ENCODE peak calls at places on chromosomes 7 and 10, in eight cellular contexts. A, M, W, N, F, Z, B and P are unnamed samples.

GRCh38 chr10:108956149-108956548 is 967.2 kb downstream of the XPNPEP1 start:
- DNase-seq in M (no peak), N (no peak), W (no peak), B (no peak), Z (no peak), F (no peak), A (no peak), P (no peak)

GRCh38 chr10:60734226-60734625 is 44.1 kb upstream of the CDK1 start:
- DNase-seq in Z (no peak), F (no peak), N (no peak), W (no peak), M (no peak), A (no peak), B (no peak), P (no peak)

GRCh38 chr7:106045592-106045991 is 66.5 kb downstream of the SYPL1 start:
- DNase-seq in N (no peak), Z (no peak), M (no peak), F (no peak), B (no peak), W (no peak), A (no peak), P (no peak)

GRCh38 chr10:62015994-62016393 is 114.5 kb downstream of the ARID5B start:
- DNase-seq in W (no peak), F (no peak), A (no peak), N (no peak), Z (no peak), B (no peak), M (peak), P (no peak)

GRCh38 chr7:12570148-12570528 is 382 bp upstream of the SCIN start:
- DNase-seq in W (peak), B (no peak), N (no peak), Z (no peak), F (peak), A (peak), M (no peak), P (no peak)

GRCh38 chr7:18829518-18830252 is 287.8 kb downstream of the TWIST1 start:
- DNase-seq in W (no peak), A (no peak), M (no peak), F (no peak), N (no peak), Z (no peak), B (no peak), P (no peak)

GRCh38 chr10:35492387-35493195 is 112.5 kb upstream of the GJD4 start:
- DNase-seq in Z (no peak), N (no peak), W (no peak), F (no peak), M (peak), A (no peak), B (no peak), P (no peak)

GRCh38 chr7:151088019-151088855 is 2.0 kb downstream of the AGAP3 start:
- DNase-seq in M (peak), A (no peak), Z (no peak), W (no peak), F (no peak), B (no peak), N (no peak), P (no peak)

GRCh38 chr7:28556036-28556435 is 143.7 kb downstream of the CREB5 start:
- DNase-seq in F (no peak), Z (no peak), N (no peak), B (no peak), A (no peak), W (no peak), M (no peak), P (no peak)

GRCh38 chr7:34653787-34654186 is 4.2 kb upstream of the NPSR1 start:
- DNase-seq in Z (no peak), W (no peak), B (no peak), M (no peak), N (no peak), F (no peak), A (no peak), P (no peak)

GRCh38 chr10:49279015-49279880 is 19.7 kb upstream of the C10orf71 start:
- DNase-seq in N (no peak), A (peak), B (no peak), F (no peak), W (no peak), Z (no peak), M (no peak), P (no peak)

GRCh38 chr10:122140477-122140902 is 130.6 kb upstream of the BTBD16 start:
- DNase-seq in W (peak), N (no peak), Z (no peak), B (no peak), A (no peak), F (no peak), M (no peak), P (no peak)

GRCh38 chr7:95905165-95905564 is 132.8 kb downstream of the DYNC1I1 start:
- DNase-seq in B (no peak), F (no peak), M (peak), Z (no peak), N (no peak), W (no peak), A (no peak), P (no peak)

GRCh38 chr10:77975086-77975666 is 48.6 kb upstream of the DLG5 start:
- DNase-seq in B (no peak), F (peak), A (no peak), M (no peak), N (no peak), Z (no peak), W (no peak), P (no peak)

DNA sequence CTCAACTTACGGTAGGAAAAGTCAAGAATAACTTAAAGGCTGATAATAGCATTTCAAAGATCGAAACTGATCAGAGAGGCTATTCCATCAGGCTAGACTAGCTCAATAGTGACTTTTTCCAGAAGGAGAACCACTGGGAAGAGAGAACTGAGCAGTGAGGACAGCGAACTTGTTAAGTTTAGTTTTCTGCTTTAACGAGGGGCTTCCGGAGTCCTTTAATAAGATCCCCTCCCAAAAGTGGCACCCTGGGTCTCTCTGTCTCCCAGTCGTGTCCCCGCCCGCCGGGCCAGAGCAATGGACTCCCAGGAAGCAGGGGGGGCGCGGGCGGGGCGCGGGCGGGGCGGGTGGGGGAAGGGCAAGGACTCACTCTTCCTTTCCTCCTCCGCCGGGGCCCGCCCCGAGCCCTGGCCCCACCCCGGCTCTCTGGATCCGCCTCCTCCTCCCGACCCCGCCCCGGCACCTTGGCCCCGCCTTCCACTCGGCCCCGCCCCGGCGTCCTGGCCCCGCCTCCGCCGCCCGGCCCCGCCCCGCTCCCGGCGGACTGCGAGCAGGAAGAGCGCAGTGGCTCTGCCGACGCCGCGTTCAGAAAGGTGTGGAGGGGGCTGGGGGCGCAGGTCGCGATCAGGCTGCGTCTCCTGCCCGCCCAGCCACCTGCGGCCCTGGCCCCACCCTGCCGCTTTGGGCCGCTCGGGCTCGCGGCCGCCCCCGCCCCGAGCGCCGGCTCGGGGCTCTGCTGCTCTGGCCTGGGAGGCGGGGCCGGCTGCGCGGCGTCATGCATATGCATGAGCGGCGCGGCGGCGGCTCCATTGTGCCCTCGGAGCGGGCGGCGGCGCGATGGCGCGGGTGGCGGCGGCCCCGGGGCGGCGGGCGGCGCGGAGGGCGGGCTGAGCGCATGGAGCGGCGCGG is at the start of gene ZMIZ2:
- DNase-seq in F (peak), M (peak), W (peak), Z (no peak), A (peak), B (peak), N (peak), P (peak)
- TF ChIP-seq CTCF in F (no peak), M (no peak), W (no peak), Z (no peak), A (no peak), B (no peak), N (no peak), P (no peak)

DNA sequence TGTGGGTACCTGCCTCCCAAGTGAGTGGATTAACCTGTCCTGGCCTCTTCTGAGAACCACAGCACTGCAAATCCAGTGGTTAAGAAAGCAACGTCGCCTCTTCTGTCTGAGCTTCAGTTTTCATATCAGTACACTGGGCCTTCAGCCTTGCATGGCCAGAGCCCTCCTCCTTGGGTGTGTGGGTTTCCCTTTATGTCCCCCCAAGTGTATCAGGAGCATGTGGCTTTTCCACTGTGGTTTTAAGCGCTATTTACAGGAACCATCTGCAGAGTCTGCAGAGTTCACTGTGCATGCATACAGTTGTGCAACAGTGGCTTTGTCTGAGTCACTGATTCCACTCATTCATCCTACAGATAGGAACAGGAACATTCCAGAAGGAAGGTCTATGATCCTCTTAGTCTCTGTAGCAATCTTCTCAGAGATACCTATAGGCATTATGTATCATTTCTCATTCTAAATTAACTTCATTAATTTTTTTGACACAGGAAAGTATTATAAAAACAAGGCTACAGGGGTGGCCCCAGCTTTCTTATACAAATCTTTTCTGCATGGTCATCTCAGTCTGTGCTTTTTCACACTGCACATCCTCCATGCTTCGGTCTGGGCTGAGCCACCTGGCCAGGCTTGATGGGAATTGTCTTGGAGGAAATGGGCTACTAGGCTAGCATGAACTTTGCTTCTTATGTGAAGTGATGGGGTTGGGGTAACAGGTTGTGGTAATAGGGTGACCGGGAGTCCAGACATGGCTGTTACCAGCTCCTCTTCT is 17.1 kb downstream of the MBL2 start:
- DNase-seq in A (no peak), N (no peak), B (no peak), Z (no peak), F (peak), M (no peak), W (no peak), P (no peak)
- H3K4me3 ChIP-seq in A (no peak), N (no peak), B (no peak), Z (no peak), F (no peak), M (no peak), W (no peak), P (no peak)

DNA sequence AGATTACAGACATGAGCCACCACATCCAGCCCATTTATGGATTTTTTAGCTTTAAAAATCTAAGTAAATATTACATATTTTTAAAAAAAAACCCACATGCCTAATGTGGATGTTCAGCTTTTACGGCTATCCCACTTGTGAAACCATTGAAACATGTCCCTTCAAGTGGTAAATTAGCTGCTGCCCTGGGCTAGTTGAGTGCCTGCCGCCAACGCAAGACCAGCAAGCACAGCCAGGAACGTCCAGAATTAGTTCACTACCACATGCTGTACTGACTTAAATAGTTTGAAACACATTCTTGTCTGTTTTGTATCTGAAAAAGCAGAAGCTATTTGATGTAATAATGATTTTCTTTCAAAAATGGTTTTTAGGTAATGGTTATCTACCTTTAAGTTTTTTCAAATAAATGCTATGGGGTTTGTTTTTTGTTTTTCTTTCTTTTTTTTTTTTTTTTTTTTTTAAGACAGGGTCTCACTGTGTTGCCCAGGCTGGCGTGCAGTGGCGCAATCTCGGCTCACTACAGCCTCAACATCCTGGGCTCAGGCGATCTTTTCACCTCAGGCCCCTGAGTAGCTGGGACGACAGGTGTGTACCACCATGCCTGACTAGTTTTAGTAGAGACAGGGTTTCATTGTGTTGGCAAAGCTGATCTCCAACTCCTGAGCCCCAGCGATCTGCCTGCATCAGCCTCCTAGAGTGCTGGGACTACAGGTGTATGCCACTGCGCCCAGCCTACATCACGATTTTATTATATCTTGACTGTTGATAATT is 57.0 kb downstream of the KLRG2 start:
- DNase-seq in A (no peak), N (no peak), B (no peak), F (no peak), W (no peak), M (no peak), Z (no peak), P (no peak)
- TF ChIP-seq EP300 in A (no peak), N (no peak), B (no peak), F (no peak), W (no peak), M (no peak), Z (no peak), P (no peak)

DNA sequence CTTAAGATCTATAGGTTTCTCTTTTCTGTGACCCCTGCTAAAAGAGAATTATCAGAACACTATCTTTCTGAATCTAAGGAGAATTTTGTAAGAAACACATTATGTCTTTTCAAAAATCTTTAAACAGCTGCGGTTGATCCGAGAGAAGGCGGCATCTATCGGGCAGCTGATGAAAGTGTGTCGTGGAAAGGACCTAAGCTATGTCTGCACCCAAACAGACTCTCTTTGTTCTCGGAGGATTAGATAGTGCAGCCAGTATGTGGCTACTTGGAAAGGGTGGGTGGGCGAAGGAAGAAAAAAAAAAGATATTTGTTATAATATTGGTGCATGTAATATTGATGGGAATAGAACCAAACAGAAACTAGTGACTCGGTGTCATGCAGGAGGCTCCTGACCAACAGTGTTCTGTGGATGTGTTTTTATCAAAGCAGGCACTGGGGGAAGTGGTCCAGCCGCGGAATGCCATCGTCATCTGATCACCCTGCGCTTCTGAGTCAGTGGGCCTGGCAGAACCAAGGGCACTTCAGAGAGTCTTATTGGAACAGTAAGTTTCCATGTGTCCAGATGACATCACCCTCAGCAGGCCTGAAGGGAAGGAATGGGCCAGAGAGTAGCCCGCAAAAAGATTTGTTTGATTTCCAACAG is 509.7 kb upstream of the AKR1E2 start:
- DNase-seq in Z (no peak), N (no peak), M (no peak), B (peak), A (no peak), W (no peak), F (no peak), P (no peak)
- TF ChIP-seq CTCF in Z (no peak), N (no peak), M (no peak), B (no peak), A (no peak), W (no peak), F (no peak), P (no peak)

DNA sequence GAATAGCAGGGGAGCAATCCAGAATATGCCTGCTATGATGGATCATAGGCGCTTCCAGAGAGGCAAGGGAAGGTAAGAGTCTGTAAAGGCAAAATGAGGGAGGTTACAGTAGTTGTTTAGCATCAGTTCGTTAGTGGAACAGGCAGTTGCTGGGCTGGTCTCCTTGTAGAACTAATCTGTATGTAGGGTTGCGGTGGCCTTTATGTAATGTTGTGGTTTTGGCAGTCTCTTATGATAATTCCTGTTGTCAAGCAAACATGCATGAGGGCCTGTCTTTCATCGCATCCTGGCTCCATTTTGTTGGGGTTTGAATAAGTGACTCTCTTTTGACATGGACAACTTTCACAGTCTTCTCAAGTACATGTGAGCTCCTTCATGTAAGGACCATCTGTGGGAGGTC is 427.8 kb upstream of the LRGUK start:
- DNase-seq in W (no peak), B (no peak), A (no peak), N (no peak), F (no peak), Z (no peak), M (peak), P (no peak)
- H3K4me3 ChIP-seq in W (no peak), B (no peak), A (no peak), N (no peak), F (no peak), Z (no peak), M (no peak), P (no peak)

GRCh38 chr10:30294506-30295280 is 54.4 kb downstream of the MTPAP start:
- DNase-seq in N (no peak), B (no peak), F (no peak), Z (no peak), W (no peak), M (no peak), A (no peak), P (no peak)
- TF ChIP-seq EP300 in N (no peak), B (no peak), F (no peak), Z (no peak), W (no peak), M (no peak), A (no peak), P (no peak)